ENCODE peak calls at places on chromosomes 1 and 21, in nine cellular contexts. W, U, X, V, A, B, E, P and M are unnamed samples.

GRCh38 chr1:108646661-108647269 is 14.1 kb downstream of the HENMT1 start:
- DNase-seq in W (peak; percentile 61), U (no peak), X (peak; percentile 53), V (peak; percentile 93), A (peak; percentile 78), B (peak; percentile 66), E (peak; percentile 82), P (no peak), M (no peak)

GRCh38 chr1:232307299-232307698 is 322.6 kb downstream of the SIPA1L2 start:
- DNase-seq in W (no peak), U (no peak), X (no peak), V (no peak), A (no peak), B (no peak), E (no peak), P (no peak), M (no peak)

GRCh38 chr1:202198360-202198711 is 4.7 kb downstream of the LGR6 start:
- DNase-seq in W (no peak), U (no peak), X (no peak), V (no peak), A (no peak), B (no peak), E (no peak), P (no peak), M (no peak)

GRCh38 chr1:62621907-62622306 is 24.6 kb downstream of the ANGPTL3 start:
- DNase-seq in W (peak; percentile 95), U (no peak), X (no peak), V (no peak), A (peak; percentile 30), B (no peak), E (no peak), P (no peak), M (no peak)

GRCh38 chr1:40373323-40374283 is at the start of gene SMAP2:
- DNase-seq in W (peak; percentile 91), U (peak; percentile 98), X (peak; percentile 99), V (peak; percentile 98), A (peak; percentile 96), B (peak; percentile 94), E (peak; percentile 95), P (peak; percentile 98), M (peak; percentile 67)

GRCh38 chr1:44652445-44653106 is 21.7 kb downstream of the TMEM53 start:
- DNase-seq in W (peak; percentile 60), U (peak; percentile 86), X (peak; percentile 96), V (peak; percentile 80), A (peak; percentile 78), B (peak; percentile 46), E (peak; percentile 66), P (peak; percentile 87), M (peak; percentile 70)

GRCh38 chr1:205144751-205145150 is 23.0 kb upstream of the RBBP5 start:
- DNase-seq in W (no peak), U (no peak), X (no peak), V (no peak), A (no peak), B (no peak), E (no peak), P (no peak), M (no peak)

GRCh38 chr1:35660581-35661473 is 19.5 kb upstream of the PSMB2 start:
- DNase-seq in W (peak; percentile 48), U (peak; percentile 89), X (peak; percentile 89), V (no peak), A (no peak), B (no peak), E (no peak), P (peak; percentile 68), M (no peak)

GRCh38 chr1:240190881-240191385 is 99.2 kb downstream of the FMN2 start:
- DNase-seq in W (peak; percentile 92), U (peak; percentile 55), X (no peak), V (no peak), A (no peak), B (no peak), E (no peak), P (no peak), M (no peak)

GRCh38 chr1:6276765-6277555 is 16.1 kb upstream of the GPR153 start:
- DNase-seq in W (no peak), U (no peak), X (no peak), V (no peak), A (no peak), B (no peak), E (no peak), P (no peak), M (no peak)

GRCh38 chr1:35115459-35116383 is 36.5 kb downstream of the ZMYM1 start:
- DNase-seq in W (peak; percentile 1), U (no peak), X (no peak), V (no peak), A (no peak), B (no peak), E (no peak), P (no peak), M (no peak)

GRCh38 chr21:42579456-42580075 is 65.9 kb downstream of the SLC37A1 start:
- DNase-seq in W (no peak), U (no peak), X (no peak), V (peak; percentile 21), A (no peak), B (no peak), E (no peak), P (no peak), M (no peak)

GRCh38 chr1:161172349-161172748 is 5.0 kb downstream of the B4GALT3 start:
- DNase-seq in W (no peak), U (no peak), X (no peak), V (no peak), A (no peak), B (no peak), E (no peak), P (no peak), M (no peak)

GRCh38 chr21:16322423-16322822 is 592.6 kb downstream of the USP25 start:
- DNase-seq in W (no peak), U (no peak), X (no peak), V (no peak), A (no peak), B (no peak), E (no peak), P (no peak), M (no peak)

GRCh38 chr21:34924767-34925425 is 124.2 kb downstream of the RUNX1 start:
- DNase-seq in W (no peak), U (no peak), X (no peak), V (no peak), A (no peak), B (no peak), E (no peak), P (no peak), M (no peak)
- H3K27ac ChIP-seq in W (no peak overlapping the region), U (no peak overlapping the region), X (no peak overlapping the region), V (no peak overlapping the region), A (no peak overlapping the region), B (no peak overlapping the region), E (no peak overlapping the region), P (no peak overlapping the region), M (no peak overlapping the region)

DNA sequence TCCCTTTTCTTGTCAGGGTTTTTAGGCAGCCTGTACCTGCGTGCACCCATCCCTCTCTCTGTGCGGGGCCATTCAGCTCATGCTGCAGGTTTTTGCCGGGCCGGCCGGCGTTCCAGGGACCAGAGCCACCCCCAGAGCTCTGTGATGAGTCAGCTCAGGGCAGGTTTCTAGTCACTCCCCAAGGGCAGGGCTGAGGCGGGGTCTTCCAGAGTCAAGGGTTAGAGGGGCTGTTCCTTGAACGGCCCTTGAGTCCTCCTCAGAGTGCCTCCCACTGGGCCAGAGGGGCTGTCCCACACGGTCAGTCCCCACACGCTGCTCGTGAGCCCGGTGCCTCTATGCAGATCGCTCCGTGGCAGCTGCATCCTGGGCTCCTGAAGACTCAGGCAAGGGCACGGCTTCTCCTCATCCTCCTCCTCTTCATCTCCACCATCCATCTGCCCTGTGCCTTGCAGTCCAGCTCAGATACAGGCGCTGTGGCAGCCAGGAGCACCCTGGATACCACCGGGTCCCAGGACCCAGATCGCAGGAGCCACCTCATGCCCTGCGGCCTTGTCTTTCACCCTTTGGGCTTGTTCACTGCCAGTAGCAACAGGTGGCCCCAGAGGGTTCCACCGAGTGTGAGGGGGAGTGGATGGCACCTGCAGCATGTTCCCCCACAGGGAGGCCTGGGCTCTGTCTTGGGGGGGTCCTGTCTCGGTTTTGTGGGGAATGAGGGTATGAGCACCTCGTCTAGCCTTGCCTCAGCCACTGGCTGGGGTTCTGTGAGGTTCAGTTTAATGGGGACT is 17.4 kb downstream of the SLX9 start:
- DNase-seq in W (no peak), U (no peak), X (no peak), V (peak; percentile 43), A (no peak), B (no peak), E (no peak), P (no peak), M (no peak)
- H3K27ac ChIP-seq in W (no peak overlapping the region), U (no peak overlapping the region), X (peak overlapping the region; percentile 85), V (peak overlapping the region; percentile 78), A (no peak overlapping the region), B (no peak overlapping the region), E (no peak overlapping the region), P (no peak overlapping the region), M (no peak overlapping the region)

GRCh38 chr1:48026275-48026674 is 29.1 kb upstream of the TRABD2B start:
- DNase-seq in W (no peak), U (no peak), X (peak; percentile 47), V (no peak), A (no peak), B (no peak), E (no peak), P (no peak), M (no peak)

GRCh38 chr1:48023488-48023887 is 26.3 kb upstream of the TRABD2B start:
- DNase-seq in W (no peak), U (no peak), X (peak; percentile 35), V (no peak), A (no peak), B (no peak), E (no peak), P (peak; percentile 10), M (no peak)

GRCh38 chr1:48027533-48027835 is 30.3 kb upstream of the TRABD2B start:
- DNase-seq in W (no peak), U (no peak), X (peak; percentile 74), V (no peak), A (no peak), B (no peak), E (no peak), P (no peak), M (no peak)

GRCh38 chr1:48026701-48027532 is 29.7 kb upstream of the TRABD2B start:
- DNase-seq in W (no peak), U (no peak), X (no peak), V (no peak), A (no peak), B (no peak), E (no peak), P (no peak), M (no peak)

GRCh38 chr1:48025076-48025475 is 27.9 kb upstream of the TRABD2B start:
- DNase-seq in W (no peak), U (no peak), X (peak; percentile 87), V (no peak), A (no peak), B (no peak), E (no peak), P (no peak), M (no peak)
- H3K27ac ChIP-seq in W (no peak overlapping the region), U (no peak overlapping the region), X (no peak overlapping the region), V (no peak overlapping the region), A (no peak overlapping the region), B (no peak overlapping the region), E (no peak overlapping the region), P (no peak overlapping the region), M (no peak overlapping the region)

DNA sequence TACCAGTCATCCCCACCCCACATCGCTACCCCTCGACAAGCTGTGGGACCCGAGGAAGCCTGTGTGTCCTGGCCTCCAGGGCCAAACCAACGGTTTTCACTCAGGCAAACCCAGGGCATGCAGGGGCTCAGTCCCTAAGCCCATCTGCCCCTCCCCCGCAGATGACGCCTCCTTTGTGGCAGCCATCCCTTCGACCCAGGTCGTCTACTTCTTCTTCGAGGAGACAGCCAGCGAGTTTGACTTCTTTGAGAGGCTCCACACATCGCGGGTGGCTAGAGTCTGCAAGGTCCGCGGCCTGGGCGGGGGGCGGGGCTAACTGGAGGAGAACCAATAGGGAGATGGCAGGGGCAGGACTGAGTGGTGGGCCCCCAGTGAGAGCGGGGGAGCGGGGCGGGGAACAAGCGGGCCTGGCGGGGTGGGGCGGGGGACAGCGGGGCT is 7.4 kb downstream of the SEMA4A start:
- DNase-seq in W (peak; percentile 65), U (peak; percentile 91), X (peak; percentile 94), V (peak; percentile 91), A (peak; percentile 89), B (peak; percentile 60), E (peak; percentile 47), P (peak; percentile 89), M (peak; percentile 57)
- H3K27ac ChIP-seq in W (no peak overlapping the region), U (no peak overlapping the region), X (no peak overlapping the region), V (peak overlapping the region; percentile 13), A (peak overlapping the region; percentile 97), B (no peak overlapping the region), E (no peak overlapping the region), P (no peak overlapping the region), M (no peak overlapping the region)